ENCODE peak calls at places on chromosomes 4 and X, in six cellular contexts. U is K562, A is GM12891, N is H1, V is GM12878, X is HepG2. W is an unnamed sample.

GRCh38 chr4:1628892-1629703 is 55.0 kb downstream of the FAM53A start:
- DNase-seq in U (peak), A (peak), N (peak), V (no peak), X (peak), W (peak)

GRCh38 chrX:149877636-149878035 is 3.3 kb upstream of the MAGEA8 start:
- DNase-seq in U (no peak), A (no peak), N (no peak), V (no peak), X (no peak), W (no peak)

GRCh38 chr4:1870578-1871443 is at the start of gene NSD2:
- DNase-seq in U (peak), A (peak), N (peak), V (no peak), X (peak), W (peak)

GRCh38 chrX:125090046-125090445 is 229.6 kb upstream of the TEX13C start:
- DNase-seq in U (no peak), A (no peak), N (no peak), V (no peak), X (no peak), W (no peak)

GRCh38 chr4:111066447-111066846 is 443.6 kb upstream of the PITX2 start:
- DNase-seq in U (no peak), A (no peak), N (no peak), V (no peak), X (no peak), W (no peak)

GRCh38 chr4:24857996-24858395 is 54.8 kb downstream of the CCDC149 start:
- DNase-seq in U (no peak), A (no peak), N (no peak), V (no peak), X (no peak), W (no peak)

GRCh38 chr4:177225605-177226004 is 84.1 kb upstream of the NEIL3 start:
- DNase-seq in U (no peak), A (no peak), N (no peak), V (no peak), X (no peak), W (no peak)

GRCh38 chr4:38210396-38211114 is 250.4 kb downstream of the PTTG2 start:
- DNase-seq in U (no peak), A (no peak), N (no peak), V (no peak), X (no peak), W (no peak)

GRCh38 chrX:143571521-143571920 is 54.2 kb upstream of the SPANXN3 start:
- DNase-seq in U (no peak), A (no peak), N (no peak), V (no peak), X (no peak), W (no peak)

GRCh38 chrX:137432609-137433008 is 133.3 kb upstream of the ZIC3 start:
- DNase-seq in U (peak), A (no peak), N (peak), V (no peak), X (peak), W (no peak)

GRCh38 chrX:27968891-27969290 is 12.4 kb downstream of the DCAF8L1 start:
- DNase-seq in U (no peak), A (no peak), N (no peak), V (no peak), X (no peak), W (no peak)
- TF ChIP-seq POLR2AphosphoS5 in U (no peak), A (no peak), N (no peak), V (no peak), X (no peak), W (no peak)

GRCh38 chrX:45323387-45323786 is 122.7 kb upstream of the DIPK2B start:
- DNase-seq in U (no peak), A (no peak), N (no peak), V (no peak), X (no peak), W (no peak)

GRCh38 chrX:45322820-45323219 is 122.1 kb upstream of the DIPK2B start:
- DNase-seq in U (no peak), A (no peak), N (no peak), V (no peak), X (no peak), W (no peak)

GRCh38 chrX:45324941-45325340 is 124.3 kb upstream of the DIPK2B start:
- DNase-seq in U (no peak), A (no peak), N (no peak), V (no peak), X (no peak), W (no peak)

GRCh38 chrX:45320191-45320590 is 119.5 kb upstream of the DIPK2B start:
- DNase-seq in U (no peak), A (no peak), N (no peak), V (no peak), X (no peak), W (no peak)

DNA sequence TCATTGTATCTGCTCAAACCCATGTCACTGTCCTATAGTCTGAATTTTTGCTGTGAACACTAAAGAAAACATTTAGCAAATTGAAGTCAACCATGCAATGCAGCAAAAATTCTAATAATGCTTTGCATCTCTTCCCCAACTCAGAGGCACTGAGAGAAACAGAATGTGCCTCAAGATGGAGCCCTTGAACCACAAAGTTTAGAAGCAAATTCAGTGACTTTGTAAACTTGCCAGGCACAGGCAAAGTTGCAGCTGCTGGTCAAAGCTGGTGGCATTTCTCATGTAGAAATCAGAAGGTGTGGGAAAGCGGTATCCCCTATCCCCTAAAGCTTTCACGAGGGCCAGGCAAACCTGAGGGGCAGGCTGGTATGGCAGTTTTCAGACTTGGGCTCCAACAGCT is 121.7 kb upstream of the DIPK2B start:
- DNase-seq in U (no peak), A (no peak), N (peak), V (no peak), X (peak), W (no peak)
- TF ChIP-seq POLR2A in U (no peak), A (no peak), N (no peak), V (no peak), X (no peak), W (no peak)

GRCh38 chrX:154051210-154051810 is 31.6 kb upstream of the IRAK1 start:
- DNase-seq in U (peak), A (no peak), N (peak), V (no peak), X (peak), W (peak)
- TF ChIP-seq TAF1 in U (no peak), A (no peak), N (no peak), V (no peak), X (no peak), W (no peak)

GRCh38 chr4:22515145-22515887 is 550 bp downstream of the ADGRA3 start:
- DNase-seq in U (peak), A (peak), N (peak), V (no peak), X (peak), W (peak)

GRCh38 chr4:22514431-22514830 is 1.4 kb downstream of the ADGRA3 start:
- DNase-seq in U (no peak), A (no peak), N (no peak), V (no peak), X (no peak), W (no peak)

GRCh38 chr4:22512306-22512705 is 3.6 kb downstream of the ADGRA3 start:
- DNase-seq in U (no peak), A (no peak), N (no peak), V (no peak), X (no peak), W (no peak)

GRCh38 chr4:22514001-22514400 is 1.9 kb downstream of the ADGRA3 start:
- DNase-seq in U (no peak), A (no peak), N (no peak), V (no peak), X (peak), W (no peak)

DNA sequence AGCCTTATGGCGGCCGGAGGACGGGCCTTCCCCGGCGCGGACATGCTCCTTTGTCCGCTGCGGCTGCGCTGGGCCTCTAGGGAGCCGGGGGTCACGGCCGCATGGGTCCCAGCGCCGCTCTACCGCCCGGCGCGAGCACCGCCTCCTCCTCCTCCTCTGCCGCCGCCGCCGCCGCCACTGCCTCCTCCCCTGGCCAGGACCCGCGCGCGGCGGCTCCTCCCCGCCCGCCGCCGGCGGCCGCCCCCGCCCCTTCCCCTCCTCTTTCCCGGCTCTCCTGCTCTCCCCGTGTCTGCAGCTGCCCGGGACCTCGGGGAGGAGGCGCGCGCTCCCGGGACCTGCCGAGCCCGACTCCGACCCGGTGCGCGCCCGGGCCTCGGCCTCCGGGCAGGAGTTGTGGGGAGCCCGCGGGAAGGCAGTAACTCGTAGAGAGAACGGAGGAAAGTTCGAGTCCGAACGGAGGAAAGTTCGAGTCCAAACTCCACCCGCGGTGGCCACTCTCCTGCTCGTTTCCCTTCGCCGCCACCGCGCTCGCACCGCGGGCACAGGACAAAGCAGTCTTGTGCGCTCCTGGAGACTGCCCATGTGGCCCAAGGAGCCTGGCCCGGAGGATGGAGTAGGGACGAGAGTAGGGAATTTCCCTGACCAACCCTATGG is at the start of gene ADGRA3:
- DNase-seq in U (peak), A (peak), N (peak), V (no peak), X (peak), W (peak)
- TF ChIP-seq POLR2AphosphoS5 in U (no peak), A (no peak), N (peak), V (no peak), X (no peak), W (no peak)

GRCh38 chr4:186203391-186203802 is 12.0 kb downstream of the CYP4V2 start:
- DNase-seq in U (peak), A (no peak), N (no peak), V (no peak), X (no peak), W (no peak)
- TF ChIP-seq POLR2A in U (no peak), A (no peak), N (no peak), V (no peak), X (no peak), W (no peak)

DNA sequence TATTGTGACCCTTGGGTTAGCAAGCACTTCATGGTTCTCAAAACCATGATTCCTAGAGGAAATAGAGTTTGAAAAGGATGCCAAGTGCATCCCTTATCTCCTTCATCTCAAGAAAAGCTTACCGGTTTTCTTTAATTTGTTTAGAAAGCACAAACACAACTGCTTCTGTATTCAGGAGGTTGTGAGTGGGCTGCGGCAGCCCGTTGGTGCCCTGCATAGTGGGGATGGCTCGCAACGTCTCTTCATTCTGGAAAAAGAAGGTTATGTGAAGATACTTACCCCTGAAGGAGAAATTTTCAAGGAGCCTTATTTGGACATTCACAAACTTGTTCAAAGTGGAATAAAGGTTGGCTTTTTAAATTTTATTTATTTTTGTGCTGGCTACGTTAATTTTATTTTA is 13.5 kb downstream of the HHIP start:
- DNase-seq in U (no peak), A (no peak), N (no peak), V (no peak), X (no peak), W (no peak)
- TF ChIP-seq TAF1 in U (no peak), A (no peak), N (no peak), V (no peak), X (no peak), W (no peak)

GRCh38 chr4:105146286-105147219 is at the start of gene TET2:
- DNase-seq in U (peak), A (peak), N (peak), V (peak), X (peak), W (peak)
- TF ChIP-seq POLR2AphosphoS5 in U (peak), A (peak), N (peak), V (peak), X (peak), W (peak)

W was measured in GM12892.